ENCODE peak calls at places on chromosomes 7 and 10, in four cellular contexts. I is H1, Z is trophoblast cell, H is mesenchymal stem cell. R is an unnamed sample.

GRCh38 chr7:66333443-66333842 is 128.3 kb downstream of the TPST1 start:
- DNase-seq in Z (no peak), H (no peak), I (no peak), R (no peak)

GRCh38 chr7:55178863-55179773 is 160.3 kb downstream of the EGFR start:
- DNase-seq in I (no peak), H (no peak), Z (peak; percentile 72), R (no peak)

GRCh38 chr10:11113156-11113555 is 95.5 kb downstream of the CELF2 start:
- DNase-seq in H (no peak), I (no peak), Z (no peak), R (no peak)

GRCh38 chr10:44280615-44281014 is 104.3 kb downstream of the CXCL12 start:
- DNase-seq in H (no peak), I (no peak), Z (no peak), R (no peak)

GRCh38 chr7:47501406-47501805 is 80.5 kb downstream of the TNS3 start:
- DNase-seq in I (no peak), Z (peak; percentile 60), H (peak; percentile 97), R (no peak)

GRCh38 chr10:94546616-94547175 is 1.1 kb downstream of the HELLS start:
- DNase-seq in H (peak; percentile 32), I (no peak), Z (no peak), R (no peak)

GRCh38 chr10:44293842-44294241 is 91.1 kb downstream of the CXCL12 start:
- DNase-seq in I (no peak), Z (no peak), H (peak; percentile 85), R (no peak)

GRCh38 chr7:55254596-55255500 is 110.3 kb upstream of the LANCL2 start:
- DNase-seq in Z (peak; percentile 84), I (peak; percentile 98), H (peak; percentile 74), R (peak; percentile 84)

GRCh38 chr7:2527505-2528464 is 8.2 kb downstream of the LFNG start:
- DNase-seq in Z (no peak), I (no peak), H (peak; percentile 75), R (no peak)

GRCh38 chr10:33875924-33876323 is 541.5 kb upstream of the NRP1 start:
- DNase-seq in Z (no peak), I (no peak), H (no peak), R (no peak)

GRCh38 chr7:155804897-155805825 is 7.1 kb downstream of the SHH start:
- DNase-seq in Z (peak; percentile 3), I (peak; percentile 96), H (peak; percentile 71), R (peak; percentile 85)

GRCh38 chr7:43558071-43558470 is 24.8 kb upstream of the STK17A start:
- DNase-seq in H (no peak), Z (no peak), I (no peak), R (no peak)

GRCh38 chr7:120360918-120361317 is 87.9 kb downstream of the KCND2 start:
- DNase-seq in Z (no peak), H (no peak), I (no peak), R (no peak)

GRCh38 chr10:64505496-64505895 is 984.3 kb downstream of the REEP3 start:
- DNase-seq in Z (no peak), H (no peak), I (no peak), R (no peak)

GRCh38 chr7:3464900-3465622 is 164.0 kb downstream of the SDK1 start:
- DNase-seq in Z (no peak), I (no peak), H (no peak), R (no peak)

GRCh38 chr10:33376976-33377657 is 42.6 kb upstream of the NRP1 start:
- DNase-seq in H (peak; percentile 22), I (no peak), Z (no peak), R (no peak)

GRCh38 chr7:132464740-132465139 is 111.5 kb downstream of the PLXNA4 start:
- DNase-seq in Z (peak; percentile 4), I (no peak), H (no peak), R (no peak)

GRCh38 chr10:52566471-52567246 is 205.9 kb downstream of the MBL2 start:
- DNase-seq in H (peak; percentile 62), Z (no peak), I (no peak), R (peak; percentile 2)

GRCh38 chr10:12129222-12130111 is at the start of gene SEC61A2:
- DNase-seq in Z (peak; percentile 94), I (peak; percentile 98), H (peak; percentile 90), R (peak; percentile 94)

GRCh38 chr7:128020161-128020560 is 11.1 kb downstream of the LRRC4 start:
- DNase-seq in H (no peak), I (peak; percentile 89), Z (no peak), R (no peak)

GRCh38 chr7:133815677-133816210 is 311.4 kb upstream of the LRGUK start:
- DNase-seq in H (peak; percentile 52), I (no peak), Z (no peak), R (no peak)

GRCh38 chr7:128737867-128738390 is 1.2 kb upstream of the CALU start:
- DNase-seq in Z (peak; percentile 59), I (no peak), H (peak; percentile 89), R (no peak)

GRCh38 chr7:47347346-47347745 is 234.6 kb downstream of the TNS3 start:
- DNase-seq in Z (no peak), H (no peak), I (no peak), R (no peak)

GRCh38 chr10:29783211-29783947 is 148.6 kb upstream of the SVIL start:
- DNase-seq in Z (no peak), H (peak; percentile 63), I (no peak), R (no peak)

GRCh38 chr7:28818996-28819395 is 139.1 kb downstream of the TRIL start:
- DNase-seq in Z (no peak), I (no peak), H (no peak), R (no peak)

DNA sequence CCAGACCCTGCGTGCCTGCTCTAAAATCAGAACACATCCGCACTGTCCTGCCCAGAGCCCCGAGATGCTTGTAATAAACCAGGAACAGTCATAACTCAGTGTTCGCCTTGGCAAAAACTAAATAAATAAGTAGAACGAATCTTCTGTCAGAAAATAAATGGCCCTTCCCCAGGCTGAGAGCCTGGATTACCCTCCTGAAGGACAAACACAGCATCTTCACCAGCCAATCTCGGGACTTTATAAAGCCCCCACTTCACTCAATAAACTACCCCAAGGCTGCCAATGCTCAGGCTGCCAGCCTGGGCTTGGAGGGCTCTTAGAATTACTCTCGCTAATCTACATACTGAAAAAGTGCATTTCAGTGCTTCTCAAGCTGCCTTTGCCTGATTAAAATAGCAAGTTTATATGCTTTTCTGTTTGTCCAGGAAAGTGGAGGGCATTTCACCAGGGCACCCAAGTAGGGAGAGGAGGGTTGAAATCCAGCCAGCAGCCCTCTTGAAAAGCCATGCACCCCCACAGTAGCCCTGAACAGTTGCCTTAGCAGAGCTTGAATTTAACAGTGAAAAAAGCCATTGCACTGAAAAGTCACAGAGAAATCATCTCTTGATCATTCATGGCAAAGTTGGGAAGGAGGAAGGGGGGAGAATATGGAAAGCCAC is 136.6 kb downstream of the CALN1 start:
- DNase-seq in I (no peak), Z (no peak), H (no peak), R (no peak)
- H3K4me3 ChIP-seq in I (no peak overlapping the region), Z (no peak overlapping the region), H (no peak overlapping the region), R (no peak overlapping the region)

GRCh38 chr10:114780610-114781184 is 40.9 kb upstream of the FHIP2A start:
- DNase-seq in H (no peak), Z (no peak), I (no peak), R (no peak)

GRCh38 chr10:114777415-114777814 is 44.2 kb upstream of the FHIP2A start:
- DNase-seq in I (no peak), H (no peak), Z (no peak), R (no peak)

GRCh38 chr10:114779803-114780609 is 41.6 kb upstream of the FHIP2A start:
- DNase-seq in H (peak; percentile 82), Z (no peak), I (no peak), R (peak; percentile 14)

GRCh38 chr10:114773197-114773532 is 48.4 kb upstream of the FHIP2A start:
- DNase-seq in I (no peak), Z (no peak), H (no peak), R (no peak)

GRCh38 chr10:114776908-114777307 is 44.7 kb upstream of the FHIP2A start:
- DNase-seq in I (no peak), H (no peak), Z (no peak), R (no peak)
- H2AK5ac ChIP-seq in I (no peak overlapping the region), H (no peak overlapping the region), Z (no peak overlapping the region), R (no peak overlapping the region)

GRCh38 chr10:115953203-115953602 is 319.8 kb downstream of the GFRA1 start:
- DNase-seq in Z (no peak), I (no peak), H (peak; percentile 60), R (no peak)

GRCh38 chr10:115948415-115948814 is 324.6 kb downstream of the GFRA1 start:
- DNase-seq in Z (no peak), I (no peak), H (peak; percentile 25), R (no peak)

GRCh38 chr10:115951242-115951641 is 321.8 kb downstream of the GFRA1 start:
- DNase-seq in Z (no peak), I (no peak), H (no peak), R (no peak)

GRCh38 chr10:115949282-115949844 is 323.6 kb downstream of the GFRA1 start:
- DNase-seq in H (no peak), I (no peak), Z (no peak), R (no peak)

DNA sequence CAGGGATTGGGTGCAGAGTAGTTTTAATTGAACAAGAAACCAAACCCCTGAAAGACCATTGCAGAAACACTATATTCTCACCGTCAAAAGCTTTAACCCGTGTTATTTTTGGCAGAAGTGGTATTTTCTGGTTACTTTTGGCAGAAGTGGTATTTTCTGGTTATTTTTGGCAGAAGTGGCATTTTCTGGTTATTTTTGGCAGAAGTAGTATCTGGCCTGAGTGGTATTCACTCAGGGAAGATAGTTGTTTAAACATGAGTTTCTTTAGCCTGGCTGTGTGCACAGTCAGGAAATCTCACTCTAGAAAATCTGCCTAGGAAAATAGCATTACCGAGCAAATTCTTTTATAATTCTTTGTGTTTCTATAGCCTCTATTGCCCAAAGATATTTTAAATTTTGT is 322.7 kb downstream of the GFRA1 start:
- DNase-seq in Z (no peak), I (no peak), H (no peak), R (no peak)
- H2BK12ac ChIP-seq in Z (no peak overlapping the region), I (no peak overlapping the region), H (no peak overlapping the region), R (no peak overlapping the region)

GRCh38 chr10:131312261-131312801 is 810 bp upstream of the TCERG1L start:
- DNase-seq in Z (no peak), I (peak; percentile 86), H (no peak), R (peak; percentile 76)

GRCh38 chr10:131311661-131312260 is at the start of gene TCERG1L:
- DNase-seq in I (peak; percentile 81), H (no peak), Z (no peak), R (peak; percentile 60)

GRCh38 chr10:131313377-131313776 is 1.9 kb upstream of the TCERG1L start:
- DNase-seq in H (no peak), I (no peak), Z (no peak), R (no peak)

GRCh38 chr10:131310054-131310903 is 1.2 kb downstream of the TCERG1L start:
- DNase-seq in Z (no peak), H (no peak), I (no peak), R (no peak)

DNA sequence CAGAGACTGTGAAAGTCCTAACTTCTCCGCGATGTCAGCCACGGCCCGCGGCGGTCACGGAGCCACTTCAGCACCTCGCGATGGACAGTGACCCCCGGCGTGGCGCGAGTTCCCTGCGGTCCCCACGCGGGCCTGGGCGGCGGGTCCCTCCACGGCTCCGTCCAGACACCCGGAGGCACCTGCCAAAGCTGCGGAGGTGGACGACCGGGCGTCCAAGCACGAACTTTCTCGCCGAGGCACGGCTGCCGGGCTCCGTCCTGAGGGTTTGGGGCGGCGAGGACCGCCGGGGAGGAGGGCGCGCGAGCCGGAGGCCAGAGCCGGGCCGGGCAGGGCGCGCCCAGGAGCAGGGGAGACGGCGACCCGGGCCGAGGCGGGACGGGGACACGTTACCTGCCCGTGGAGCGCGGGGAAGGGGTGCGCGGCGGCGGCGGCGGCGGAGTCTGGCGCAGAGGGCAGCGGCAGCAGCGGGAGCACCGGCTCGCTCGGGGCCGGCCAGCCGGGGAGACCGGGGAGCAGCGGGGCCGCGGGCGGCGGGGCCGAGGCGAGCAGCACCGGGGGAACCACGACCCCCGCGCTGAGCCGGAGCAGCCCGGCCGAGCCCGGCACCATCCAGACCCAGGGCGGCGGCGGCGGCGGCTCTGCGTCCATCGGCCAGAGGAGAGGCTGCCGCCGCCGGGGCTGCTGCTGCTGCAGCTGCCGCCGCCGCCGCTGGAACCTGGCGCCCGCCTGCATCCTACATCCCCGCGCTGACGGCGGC is 439 bp downstream of the TCERG1L start:
- DNase-seq in H (no peak), Z (no peak), I (peak; percentile 61), R (no peak)
- H3K4me3 ChIP-seq in H (no peak overlapping the region), Z (peak overlapping the region; percentile 82), I (peak overlapping the region; percentile 52), R (no peak overlapping the region)

R was measured in neuronal stem cell.